ENCODE peak calls at places on chromosomes 3 and 15, in ten cellular contexts. K, B, O, J, W, I, L, X, N and R are unnamed samples. For H3K4me1, the result is how much of the 10 kb centered on the place peaks cover.

GRCh38 chr3:167783781-167784180 is 48.3 kb downstream of the SERPINI1 start:
- DNase-seq in K (no peak), B (no peak), O (no peak), J (no peak), W (no peak), I (no peak), L (no peak), X (no peak), N (no peak), R (no peak)

GRCh38 chr3:127037971-127038446 is 55.1 kb downstream of the PLXNA1 start:
- DNase-seq in K (no peak), B (no peak), O (no peak), J (peak), W (no peak), I (no peak), L (peak), X (no peak), N (no peak), R (no peak)

GRCh38 chr3:41701196-41701698 is 260.7 kb downstream of the ULK4 start:
- DNase-seq in K (no peak), B (no peak), O (no peak), J (no peak), W (no peak), I (no peak), L (no peak), X (no peak), N (no peak), R (no peak)

GRCh38 chr3:60250210-60250609 is 1001.0 kb downstream of the FHIT start:
- DNase-seq in K (no peak), B (no peak), O (no peak), J (no peak), W (no peak), I (no peak), L (no peak), X (no peak), N (no peak), R (no peak)

GRCh38 chr3:100682056-100682853 is 27.0 kb upstream of the TFG start:
- DNase-seq in K (no peak), B (no peak), O (no peak), J (peak), W (peak), I (no peak), L (no peak), X (no peak), N (no peak), R (no peak)

GRCh38 chr15:31372635-31373091 is 46.0 kb downstream of the KLF13 start:
- DNase-seq in K (no peak), B (no peak), O (no peak), J (peak), W (peak), I (no peak), L (peak), X (no peak), N (no peak), R (no peak)

GRCh38 chr3:52469001-52469400 is 13.6 kb downstream of the NISCH start:
- DNase-seq in K (no peak), B (no peak), O (peak), J (no peak), W (no peak), I (no peak), L (no peak), X (no peak), N (no peak), R (no peak)

GRCh38 chr3:124246949-124247348 is 255.0 kb upstream of the ROPN1 start:
- DNase-seq in K (peak), B (no peak), O (no peak), J (no peak), W (peak), I (no peak), L (no peak), X (peak), N (peak), R (no peak)

GRCh38 chr3:197522183-197522715 is 33.5 kb downstream of the BDH1 start:
- DNase-seq in K (peak), B (no peak), O (no peak), J (no peak), W (no peak), I (no peak), L (no peak), X (no peak), N (no peak), R (no peak)

DNA sequence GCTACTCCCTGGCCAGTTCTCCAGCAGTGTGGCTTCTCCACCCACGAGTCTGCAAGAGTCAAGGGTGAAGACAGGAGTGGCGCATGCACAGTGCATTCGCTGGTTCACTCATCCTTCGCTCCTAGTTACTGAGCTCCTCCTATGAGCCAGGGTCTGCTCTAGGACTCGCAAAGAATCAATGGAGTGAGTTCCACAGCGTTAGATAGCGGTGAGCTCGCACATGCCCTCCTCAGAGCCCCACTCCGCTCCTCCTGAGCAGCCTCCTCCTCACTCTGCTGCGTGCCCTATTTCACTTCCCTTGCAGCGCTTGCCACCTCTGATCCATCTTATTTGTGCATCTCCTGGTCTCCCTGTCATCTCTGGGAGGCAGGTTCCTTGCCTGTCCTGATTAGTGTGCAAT is 63.0 kb downstream of the NUP210 start:
- DNase-seq in K (no peak), B (no peak), O (no peak), J (no peak), W (no peak), I (no peak), L (no peak), X (no peak), N (no peak), R (no peak)
- H3K4me1 ChIP-seq in K (under half), B (under half), O (under half), J (under half), W (under half), I (under half), L (under half), X (under half), N (under half), R (under half)

GRCh38 chr15:75712668-75713337 is at the start of gene CSPG4:
- DNase-seq in K (peak), B (peak), O (no peak), J (no peak), W (peak), I (no peak), L (peak), X (no peak), N (no peak), R (no peak)
- TF ChIP-seq POLR2AphosphoS5 in K (peak), B (peak), O (peak), J (no peak), W (peak), I (no peak), L (peak), X (peak), N (no peak), R (peak)

GRCh38 chr3:33144433-33144832 is 30.6 kb downstream of the CRTAP start:
- DNase-seq in K (no peak), B (no peak), O (no peak), J (no peak), W (peak), I (no peak), L (no peak), X (no peak), N (peak), R (no peak)
- TF ChIP-seq CTCF in K (peak), B (peak), O (no peak), J (no peak), W (peak), I (peak), L (no peak), X (peak), N (peak), R (no peak)

DNA sequence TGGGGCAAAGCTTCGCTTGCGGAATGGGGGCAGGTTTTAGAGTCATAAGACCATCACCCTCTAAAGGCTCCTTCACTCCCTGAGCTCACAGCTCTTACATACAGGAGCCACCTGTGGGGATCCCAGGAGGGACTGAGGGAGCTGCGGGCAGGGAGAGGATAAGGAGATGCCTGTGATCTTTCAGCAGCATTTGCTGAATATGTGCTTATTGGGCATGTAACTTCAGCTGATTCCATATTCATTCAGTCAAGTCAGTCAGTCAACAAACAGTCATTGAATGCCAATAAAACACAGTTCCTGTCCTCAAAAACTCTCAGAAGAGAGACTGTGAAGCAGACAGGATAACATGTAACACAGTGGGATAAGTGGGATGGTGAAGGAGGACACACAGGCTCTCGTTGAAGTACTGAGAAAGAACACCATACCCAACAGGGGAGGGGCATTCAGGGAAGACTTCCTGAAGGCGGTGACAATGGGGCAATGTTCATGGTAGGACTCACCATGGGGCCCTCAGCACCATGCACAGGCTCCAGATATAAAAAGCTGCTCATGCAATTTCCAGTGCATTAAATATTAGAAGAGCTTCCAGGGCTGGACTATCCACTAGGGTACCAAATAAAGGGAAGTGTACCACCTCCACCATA is 240.9 kb downstream of the UACA start:
- DNase-seq in K (no peak), B (no peak), O (no peak), J (no peak), W (no peak), I (no peak), L (no peak), X (no peak), N (no peak), R (no peak)
- H3K4me1 ChIP-seq in K (under half), B (under half), O (under half), J (under half), W (under half), I (under half), L (under half), X (under half), N (under half), R (under half)

DNA sequence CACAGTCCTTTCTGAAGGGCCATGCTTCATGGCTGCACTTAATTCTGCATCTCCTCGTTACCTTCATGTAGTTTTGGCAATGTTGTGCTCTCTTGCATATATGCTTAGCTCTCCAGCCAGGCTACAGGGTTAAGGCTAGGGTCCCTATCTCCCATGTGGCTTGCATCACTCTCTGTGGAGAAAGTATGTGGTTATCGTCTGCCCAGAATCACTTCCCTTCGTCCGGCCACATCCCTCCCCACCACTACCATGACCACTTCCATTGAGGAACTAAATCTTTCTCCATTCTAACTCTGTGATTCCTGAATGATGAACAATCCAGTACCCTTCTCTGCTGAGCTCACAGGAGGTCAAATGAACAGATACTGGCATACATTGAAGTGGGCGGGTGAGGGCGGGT is 34.0 kb downstream of the WWTR1 start:
- DNase-seq in K (no peak), B (no peak), O (no peak), J (no peak), W (no peak), I (no peak), L (no peak), X (no peak), N (no peak), R (no peak)
- TF ChIP-seq POLR2AphosphoS5 in K (no peak), B (no peak), O (no peak), J (no peak), W (no peak), I (no peak), L (no peak), X (no peak), N (no peak), R (no peak)

GRCh38 chr3:122936335-122936734 is 91.2 kb downstream of the SEMA5B start:
- DNase-seq in K (no peak), B (no peak), O (peak), J (peak), W (no peak), I (no peak), L (no peak), X (no peak), N (no peak), R (no peak)

GRCh38 chr3:122936986-122937385 is 90.6 kb downstream of the SEMA5B start:
- DNase-seq in K (no peak), B (no peak), O (no peak), J (peak), W (no peak), I (no peak), L (no peak), X (no peak), N (no peak), R (no peak)

GRCh38 chr3:122938756-122939425 is 88.7 kb downstream of the SEMA5B start:
- DNase-seq in K (no peak), B (peak), O (no peak), J (peak), W (no peak), I (no peak), L (no peak), X (no peak), N (no peak), R (no peak)

GRCh38 chr3:122940628-122941086 is 86.9 kb downstream of the SEMA5B start:
- DNase-seq in K (no peak), B (no peak), O (no peak), J (peak), W (no peak), I (no peak), L (peak), X (no peak), N (no peak), R (no peak)

DNA sequence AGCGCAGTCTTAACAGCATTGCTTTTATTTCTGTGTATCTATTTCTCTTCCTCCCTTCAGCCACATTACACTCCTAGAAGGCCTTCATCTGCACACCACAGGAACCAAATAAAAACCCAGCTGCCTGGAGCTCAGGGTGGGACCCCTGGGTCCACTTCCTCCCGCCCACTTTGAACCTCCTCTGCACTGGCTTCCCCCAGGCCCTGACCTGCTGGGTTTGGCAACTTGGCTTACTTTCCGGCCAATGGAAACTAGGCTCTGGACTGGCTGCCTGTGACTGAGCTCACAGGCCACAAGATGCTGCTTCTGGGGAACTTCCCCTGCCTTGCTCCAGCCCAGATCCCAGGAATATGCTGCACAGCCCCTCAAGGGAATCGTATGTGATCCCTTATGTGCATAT is 89.8 kb downstream of the SEMA5B start:
- DNase-seq in K (no peak), B (no peak), O (no peak), J (peak), W (no peak), I (no peak), L (no peak), X (no peak), N (no peak), R (no peak)
- TF ChIP-seq CTCF in K (no peak), B (no peak), O (no peak), J (no peak), W (no peak), I (no peak), L (no peak), X (no peak), N (no peak), R (no peak)

GRCh38 chr3:178086419-178086818 is 449.8 kb upstream of the KCNMB2 start:
- DNase-seq in K (no peak), B (no peak), O (no peak), J (no peak), W (no peak), I (no peak), L (no peak), X (no peak), N (no peak), R (no peak)
- H3K4me1 ChIP-seq in K (under half), B (under half), O (under half), J (under half), W (under half), I (under half), L (half or more), X (under half), N (under half), R (under half)

DNA sequence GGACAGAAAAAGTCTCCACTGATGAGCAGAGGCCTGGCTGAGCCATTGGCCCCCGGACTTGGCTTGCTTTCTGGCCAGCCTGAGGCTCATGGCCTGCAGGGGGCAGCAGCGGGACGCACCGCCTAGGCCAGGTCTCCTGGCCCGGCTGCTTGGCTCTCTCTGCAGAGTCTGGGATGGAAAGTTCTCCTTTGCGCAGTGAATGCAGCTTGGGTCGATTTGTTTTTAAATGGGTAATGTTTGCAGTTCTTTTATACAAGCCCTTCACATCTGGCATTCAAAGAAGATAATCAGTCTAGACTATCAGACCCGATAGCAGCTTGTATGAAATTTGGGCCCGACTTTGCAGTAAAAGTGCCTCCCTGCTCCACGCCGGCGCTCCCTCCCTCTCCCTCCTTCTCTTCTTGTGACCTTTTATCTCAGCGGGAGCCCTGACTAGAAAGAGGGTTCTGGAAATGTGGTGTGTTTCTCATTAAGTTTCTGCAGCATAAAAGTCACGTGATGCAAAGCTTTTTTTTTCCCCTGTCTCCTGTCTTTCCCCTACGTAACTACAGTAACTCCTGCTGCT is 59.9 kb downstream of the ZNF621 start:
- DNase-seq in K (peak), B (peak), O (peak), J (peak), W (peak), I (no peak), L (peak), X (no peak), N (peak), R (peak)
- TF ChIP-seq POLR2AphosphoS5 in K (peak), B (no peak), O (peak), J (peak), W (no peak), I (no peak), L (peak), X (no peak), N (no peak), R (peak)

DNA sequence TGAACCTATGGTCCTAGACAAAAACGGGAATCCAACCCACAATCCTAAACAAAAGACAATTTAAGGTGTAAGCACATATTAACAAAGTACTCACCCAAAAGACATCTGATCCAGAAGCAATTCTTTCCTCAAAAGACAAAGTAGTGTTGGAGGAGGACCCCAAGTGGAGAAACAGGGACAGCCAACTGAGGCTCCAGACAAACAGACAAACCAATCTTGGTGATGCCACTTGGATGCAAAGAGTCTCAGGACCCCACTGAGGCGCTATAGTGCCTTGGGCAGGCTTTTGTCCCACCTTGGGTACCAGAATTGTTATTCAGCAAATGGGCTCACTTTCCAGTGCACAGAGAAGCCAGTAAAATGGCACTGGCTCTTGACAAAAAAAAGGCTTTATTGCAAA is 613.8 kb downstream of the DIPK2A start:
- DNase-seq in K (no peak), B (no peak), O (no peak), J (no peak), W (no peak), I (peak), L (no peak), X (no peak), N (no peak), R (no peak)
- TF ChIP-seq CTCF in K (no peak), B (no peak), O (no peak), J (no peak), W (peak), I (peak), L (no peak), X (no peak), N (no peak), R (no peak)

GRCh38 chr3:31921833-31922232 is 59.2 kb downstream of the OSBPL10 start:
- DNase-seq in K (no peak), B (no peak), O (no peak), J (no peak), W (no peak), I (no peak), L (no peak), X (no peak), N (no peak), R (no peak)

GRCh38 chr3:31925271-31925630 is 55.8 kb downstream of the OSBPL10 start:
- DNase-seq in K (no peak), B (no peak), O (no peak), J (no peak), W (no peak), I (no peak), L (no peak), X (no peak), N (no peak), R (no peak)

GRCh38 chr3:31926543-31926942 is 54.5 kb downstream of the OSBPL10 start:
- DNase-seq in K (no peak), B (no peak), O (no peak), J (no peak), W (no peak), I (no peak), L (no peak), X (no peak), N (no peak), R (no peak)

GRCh38 chr3:31922962-31923361 is 58.1 kb downstream of the OSBPL10 start:
- DNase-seq in K (no peak), B (no peak), O (no peak), J (no peak), W (no peak), I (no peak), L (no peak), X (no peak), N (peak), R (no peak)

GRCh38 chr3:31924628-31925270 is 56.3 kb downstream of the OSBPL10 start:
- DNase-seq in K (no peak), B (no peak), O (no peak), J (no peak), W (no peak), I (no peak), L (no peak), X (no peak), N (no peak), R (no peak)
- H3K4me1 ChIP-seq in K (under half), B (under half), O (under half), J (half or more), W (under half), I (under half), L (under half), X (under half), N (half or more), R (under half)